ENCODE peak calls at places on chromosomes 3 and 15, in six cellular contexts. I is brain microvascular endothelial cell, P is heart left ventricle, G is pancreas, J is SK-N-MC, Z is kidney. A is an unnamed sample. For H3K36me3, the result is how much of the 10 kb centered on the place peaks cover.

GRCh38 chr15:25504307-25504706 is 65.5 kb upstream of the UBE3A start:
- DNase-seq in I (no peak), P (no peak), G (no peak), J (no peak), Z (no peak), A (no peak)

GRCh38 chr3:99172736-99173657 is 271.5 kb upstream of the DCBLD2 start:
- DNase-seq in I (peak), P (no peak), G (peak), J (peak), Z (peak), A (no peak)

GRCh38 chr3:45321607-45322391 is 66.6 kb upstream of the LARS2 start:
- DNase-seq in I (no peak), P (no peak), G (no peak), J (no peak), Z (no peak), A (no peak)

GRCh38 chr3:54344601-54345216 is 222.4 kb downstream of the CACNA2D3 start:
- DNase-seq in I (no peak), P (no peak), G (no peak), J (no peak), Z (no peak), A (no peak)

GRCh38 chr15:69659454-69660050 is 206.9 kb downstream of the RPLP1 start:
- DNase-seq in I (no peak), P (no peak), G (no peak), J (no peak), Z (no peak), A (no peak)

GRCh38 chr3:151085889-151086483 is 522 bp downstream of the MED12L start:
- DNase-seq in I (no peak), P (peak), G (peak), J (no peak), Z (peak), A (peak)

GRCh38 chr15:67715166-67715565 is 110.1 kb upstream of the SKOR1 start:
- DNase-seq in I (no peak), P (no peak), G (no peak), J (no peak), Z (no peak), A (no peak)

GRCh38 chr3:116140100-116140689 is 305.1 kb downstream of the LSAMP start:
- DNase-seq in I (no peak), P (no peak), G (no peak), J (no peak), Z (no peak), A (no peak)

GRCh38 chr3:18222686-18223085 is 202.5 kb downstream of the SATB1 start:
- DNase-seq in I (no peak), P (no peak), G (no peak), J (no peak), Z (no peak), A (no peak)

GRCh38 chr3:136858381-136858780 is 3.6 kb upstream of the NCK1 start:
- DNase-seq in I (no peak), P (no peak), G (no peak), J (no peak), Z (no peak), A (no peak)

GRCh38 chr3:11581237-11582122 is 62.2 kb downstream of the VGLL4 start:
- DNase-seq in I (no peak), P (no peak), G (no peak), J (no peak), Z (no peak), A (no peak)

GRCh38 chr3:66297260-66297863 is 76.6 kb downstream of the SLC25A26 start:
- DNase-seq in I (peak), P (no peak), G (no peak), J (no peak), Z (no peak), A (no peak)

GRCh38 chr15:33934896-33935295 is 33.4 kb upstream of the CHRM5 start:
- DNase-seq in I (peak), P (no peak), G (no peak), J (no peak), Z (no peak), A (no peak)

GRCh38 chr3:33886015-33886414 is 87.6 kb downstream of the PDCD6IP start:
- DNase-seq in I (no peak), P (no peak), G (no peak), J (no peak), Z (no peak), A (no peak)

GRCh38 chr3:56916697-56917336 is 115.1 kb upstream of the ARHGEF3 start:
- DNase-seq in I (no peak), P (no peak), G (no peak), J (no peak), Z (no peak), A (no peak)

GRCh38 chr3:179558742-179559364 is 3.9 kb upstream of the ACTL6A start:
- DNase-seq in I (peak), P (peak), G (peak), J (peak), Z (no peak), A (peak)

GRCh38 chr3:191882289-191882688 is 421.3 kb downstream of the PYDC2 start:
- DNase-seq in I (no peak), P (no peak), G (no peak), J (no peak), Z (no peak), A (no peak)

GRCh38 chr15:99955181-99955525 is 221.9 kb upstream of the LYSMD4 start:
- DNase-seq in I (no peak), P (no peak), G (no peak), J (no peak), Z (no peak), A (no peak)

GRCh38 chr3:185586644-185586964 is 509 bp downstream of the SENP2 start:
- DNase-seq in I (peak), P (no peak), G (no peak), J (no peak), Z (no peak), A (no peak)

GRCh38 chr15:45612790-45613415 is 21.9 kb upstream of the SQOR start:
- DNase-seq in I (peak), P (no peak), G (no peak), J (no peak), Z (no peak), A (no peak)

GRCh38 chr15:63948971-63949370 is 97.3 kb downstream of the DAPK2 start:
- DNase-seq in I (no peak), P (no peak), G (no peak), J (no peak), Z (no peak), A (no peak)

GRCh38 chr3:146507331-146508120 is 36.9 kb downstream of the PLSCR1 start:
- DNase-seq in I (no peak), P (no peak), G (no peak), J (no peak), Z (no peak), A (no peak)
- H3K36me3 ChIP-seq in I (under half), P (under half), G (under half), J (under half), Z (under half), A (under half)

GRCh38 chr15:76346666-76347506 is 10.3 kb downstream of the ISL2 start:
- DNase-seq in I (no peak), P (no peak), G (no peak), J (no peak), Z (no peak), A (no peak)
- H3K27ac ChIP-seq in I (no peak), P (no peak), G (no peak), J (no peak), Z (no peak), A (no peak)

GRCh38 chr15:72482275-72482674 is 8.1 kb downstream of the ARIH1 start:
- DNase-seq in I (no peak), P (no peak), G (no peak), J (no peak), Z (no peak), A (no peak)
- H3K36me3 ChIP-seq in I (under half), P (under half), G (under half), J (half or more), Z (under half), A (under half)

DNA sequence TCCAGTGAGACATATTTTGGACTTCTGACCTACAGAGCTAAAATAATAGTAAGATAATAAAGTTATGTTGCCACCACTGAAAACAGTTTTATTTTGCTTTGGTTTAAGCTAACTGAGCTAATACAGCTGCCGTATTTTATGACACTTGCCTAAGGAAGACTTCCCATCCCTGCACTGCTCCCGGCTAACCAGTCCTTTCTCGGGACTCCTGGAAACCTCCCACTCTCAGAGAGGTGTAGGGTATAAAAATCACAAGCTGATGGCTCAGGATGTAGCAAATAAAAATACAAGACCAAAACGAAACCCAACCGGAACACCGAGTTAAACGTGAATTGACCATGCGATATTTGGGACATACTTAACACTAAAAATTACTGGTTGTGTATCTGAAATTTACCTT is 448 bp upstream of the KBTBD12 start:
- DNase-seq in I (no peak), P (no peak), G (no peak), J (no peak), Z (no peak), A (no peak)
- H3K27ac ChIP-seq in I (no peak), P (no peak), G (peak), J (no peak), Z (no peak), A (peak)

GRCh38 chr15:85725019-85725418 is 69.7 kb downstream of the KLHL25 start:
- DNase-seq in I (peak), P (no peak), G (no peak), J (no peak), Z (no peak), A (no peak)

GRCh38 chr15:85725564-85725963 is 69.2 kb downstream of the KLHL25 start:
- DNase-seq in I (no peak), P (no peak), G (no peak), J (no peak), Z (no peak), A (no peak)

GRCh38 chr15:85723960-85724945 is 70.5 kb downstream of the KLHL25 start:
- DNase-seq in I (no peak), P (no peak), G (no peak), J (no peak), Z (no peak), A (no peak)

GRCh38 chr15:85722789-85723188 is 71.9 kb downstream of the KLHL25 start:
- DNase-seq in I (no peak), P (no peak), G (no peak), J (no peak), Z (no peak), A (no peak)

DNA sequence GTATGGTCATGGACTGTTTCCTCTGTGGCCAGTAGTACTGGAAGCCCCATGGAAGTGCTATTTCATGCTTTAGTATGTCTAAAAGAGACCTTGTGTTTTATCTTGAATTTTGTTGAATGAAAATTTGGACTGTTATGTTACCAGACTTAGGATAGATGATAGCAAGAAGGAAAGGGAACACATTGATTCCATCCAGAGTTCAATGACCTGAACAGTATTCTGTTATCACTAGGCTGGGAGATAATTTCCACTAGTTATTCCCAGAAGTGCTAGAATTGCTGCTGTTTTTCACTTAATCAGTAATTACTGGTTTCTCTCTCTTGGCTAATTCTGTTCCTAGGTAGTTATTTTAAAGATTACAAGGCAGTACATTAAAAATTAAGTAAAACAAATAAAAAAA is 72.4 kb downstream of the KLHL25 start:
- DNase-seq in I (no peak), P (no peak), G (no peak), J (no peak), Z (no peak), A (no peak)
- H3K36me3 ChIP-seq in I (half or more), P (half or more), G (under half), J (under half), Z (half or more), A (under half)

DNA sequence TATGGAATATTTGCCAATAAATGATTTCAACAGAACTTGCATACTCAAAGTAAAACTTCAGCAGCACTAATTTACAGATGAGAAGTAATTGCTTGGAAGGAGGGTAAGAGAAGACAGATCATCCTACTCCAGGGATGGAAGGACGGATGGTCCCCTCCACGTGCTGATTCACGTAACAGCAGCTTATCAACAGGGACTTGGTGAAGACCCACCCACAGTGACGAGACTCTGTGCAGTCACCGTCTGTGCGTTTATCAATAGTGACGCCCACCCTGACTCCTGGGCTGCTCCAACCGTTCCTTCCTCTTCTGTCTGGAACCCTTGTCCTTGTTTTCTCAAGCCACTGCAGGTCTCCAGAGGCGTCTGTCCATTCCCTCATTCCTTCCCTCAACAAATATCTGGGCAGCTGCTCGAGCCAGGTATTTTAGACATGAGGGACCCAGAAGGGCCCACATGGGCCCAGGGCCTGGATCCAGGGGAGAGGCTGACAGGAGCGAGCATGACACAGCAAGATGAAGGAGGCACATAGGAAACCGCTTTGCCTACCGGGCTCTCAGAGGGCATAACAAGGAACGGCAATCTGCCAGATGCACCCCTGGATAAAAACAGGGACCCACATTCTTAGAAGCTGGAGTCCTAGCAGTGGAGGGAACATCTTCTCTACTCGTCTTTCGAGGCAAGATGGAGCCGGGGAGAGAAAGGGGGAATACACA is 33.3 kb downstream of the PCSK6 start:
- DNase-seq in I (no peak), P (no peak), G (no peak), J (no peak), Z (no peak), A (no peak)
- H3K27ac ChIP-seq in I (no peak), P (peak), G (no peak), J (peak), Z (no peak), A (no peak)

GRCh38 chr15:52660192-52660591 is 19.0 kb downstream of the ATOSA start:
- DNase-seq in I (no peak), P (no peak), G (no peak), J (no peak), Z (no peak), A (no peak)

GRCh38 chr15:52663895-52664294 is 15.3 kb downstream of the ATOSA start:
- DNase-seq in I (no peak), P (no peak), G (no peak), J (no peak), Z (no peak), A (no peak)

GRCh38 chr15:52657338-52657737 is 21.9 kb downstream of the ATOSA start:
- DNase-seq in I (peak), P (no peak), G (no peak), J (no peak), Z (no peak), A (no peak)

GRCh38 chr15:52658955-52659354 is 20.2 kb downstream of the ATOSA start:
- DNase-seq in I (no peak), P (no peak), G (no peak), J (no peak), Z (no peak), A (no peak)

DNA sequence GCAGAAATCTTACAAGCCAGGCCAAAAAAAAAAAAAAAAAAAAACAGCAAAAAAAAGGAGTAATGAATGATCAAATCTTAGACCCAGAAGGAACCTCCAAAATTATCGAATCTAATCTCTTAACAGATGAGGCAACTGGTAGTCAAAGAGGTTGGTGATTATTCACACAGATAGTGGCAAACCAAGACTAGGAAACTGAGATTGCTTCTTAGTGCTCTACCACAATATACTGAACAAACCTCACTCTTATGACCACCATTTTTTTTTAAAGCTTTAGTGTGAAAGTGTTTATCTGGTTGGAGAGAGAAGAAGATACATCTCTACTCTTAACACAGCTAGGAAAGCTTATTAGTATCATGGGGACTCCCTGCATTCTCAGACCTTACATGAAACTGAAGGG is 17.3 kb downstream of the ATOSA start:
- DNase-seq in I (no peak), P (no peak), G (no peak), J (no peak), Z (no peak), A (no peak)
- H3K36me3 ChIP-seq in I (under half), P (half or more), G (under half), J (under half), Z (under half), A (under half)

GRCh38 chr3:139317215-139317614 is 26.6 kb upstream of the MRPS22 start:
- DNase-seq in I (no peak), P (no peak), G (no peak), J (no peak), Z (no peak), A (no peak)
- H3K27ac ChIP-seq in I (no peak), P (no peak), G (peak), J (no peak), Z (no peak), A (no peak)

GRCh38 chr3:194447657-194448056 is 39.1 kb downstream of the ATP13A3 start:
- DNase-seq in I (no peak), P (no peak), G (no peak), J (no peak), Z (no peak), A (no peak)
- H3K36me3 ChIP-seq in I (half or more), P (half or more), G (under half), J (half or more), Z (half or more), A (half or more)

A was measured in tibial artery.